ENCODE peak calls at places on chromosomes 7 and 10, in five cellular contexts. F is neural crest cell, I is cardiac fibroblast, J is RWPE1, X is AG09309. H is an unnamed sample.

GRCh38 chr7:70322786-70323185 is 724.5 kb downstream of the AUTS2 start:
- DNase-seq in X (no peak), J (no peak), F (no peak), I (no peak), H (no peak)

GRCh38 chr7:123871998-123872867 is 27.3 kb downstream of the HYAL4 start:
- DNase-seq in F (peak), X (peak), J (peak), I (peak), H (peak)

GRCh38 chr10:72259491-72260214 is 14.1 kb upstream of the DDIT4 start:
- DNase-seq in F (no peak), I (peak), J (no peak), X (no peak), H (peak)

GRCh38 chr10:13056461-13057077 is 43.4 kb upstream of the OPTN start:
- DNase-seq in X (no peak), J (peak), I (peak), F (no peak), H (no peak)

GRCh38 chr10:22959292-22959691 is 31.4 kb downstream of the ARMC3 start:
- DNase-seq in J (no peak), F (no peak), I (no peak), X (no peak), H (no peak)

GRCh38 chr7:74104702-74105101 is 21.1 kb downstream of the LIMK1 start:
- DNase-seq in F (no peak), I (no peak), X (no peak), J (peak), H (no peak)

GRCh38 chr7:157980774-157981173 is 606.8 kb downstream of the PTPRN2 start:
- DNase-seq in X (no peak), I (no peak), F (no peak), J (no peak), H (no peak)

GRCh38 chr10:14371616-14372015 is 40.9 kb upstream of the FRMD4A start:
- DNase-seq in I (no peak), X (no peak), J (no peak), F (no peak), H (no peak)

GRCh38 chr10:86821600-86821999 is 65.2 kb downstream of the BMPR1A start:
- DNase-seq in I (peak), X (no peak), J (no peak), F (no peak), H (no peak)

GRCh38 chr7:108723343-108723957 is 153.8 kb downstream of the DNAJB9 start:
- DNase-seq in X (no peak), J (no peak), F (peak), I (no peak), H (no peak)

GRCh38 chr7:9498303-9498702 is 1064.9 kb downstream of the NXPH1 start:
- DNase-seq in F (no peak), I (no peak), J (no peak), X (no peak), H (no peak)

GRCh38 chr10:359762-360161 is 224.5 kb downstream of the ZMYND11 start:
- DNase-seq in I (no peak), F (no peak), X (no peak), J (no peak), H (no peak)

GRCh38 chr10:71244638-71245419 is 32.5 kb downstream of the UNC5B start:
- DNase-seq in X (peak), I (peak), F (no peak), J (peak), H (peak)

GRCh38 chr10:114749014-114749413 is 72.6 kb upstream of the FHIP2A start:
- DNase-seq in J (no peak), F (no peak), X (no peak), I (peak), H (no peak)

GRCh38 chr7:81487512-81487911 is 282.3 kb downstream of the HGF start:
- DNase-seq in J (no peak), X (no peak), I (no peak), F (no peak), H (no peak)

GRCh38 chr10:122519144-122519543 is 41.4 kb upstream of the DMBT1 start:
- DNase-seq in F (no peak), I (no peak), X (no peak), J (no peak), H (no peak)

GRCh38 chr10:17785276-17785935 is 23.7 kb upstream of the MRC1 start:
- DNase-seq in I (no peak), J (no peak), X (no peak), F (no peak), H (no peak)

GRCh38 chr10:83212632-83213349 is 926.5 kb upstream of the GHITM start:
- DNase-seq in J (no peak), I (peak), F (no peak), X (peak), H (no peak)

GRCh38 chr10:18368681-18369080 is 228.5 kb downstream of the CACNB2 start:
- DNase-seq in I (peak), J (peak), F (no peak), X (no peak), H (no peak)

GRCh38 chr7:105118612-105119600 is 104.9 kb downstream of the KMT2E start:
- DNase-seq in F (no peak), X (no peak), I (no peak), J (no peak), H (no peak)

GRCh38 chr10:63587191-63587590 is 66.0 kb downstream of the REEP3 start:
- DNase-seq in J (no peak), X (no peak), F (no peak), I (no peak), H (no peak)

GRCh38 chr7:158008267-158008666 is 579.4 kb downstream of the PTPRN2 start:
- DNase-seq in F (no peak), X (no peak), J (no peak), I (no peak), H (no peak)

GRCh38 chr10:122062831-122063674 is 74.1 kb downstream of the TACC2 start:
- DNase-seq in F (no peak), J (peak), X (peak), I (peak), H (peak)

GRCh38 chr10:126997801-126998590 is 92.8 kb downstream of the DOCK1 start:
- DNase-seq in F (no peak), J (no peak), X (no peak), I (no peak), H (no peak)

GRCh38 chr7:79953130-79953529 is 181.5 kb upstream of the GNAI1 start:
- DNase-seq in I (no peak), X (no peak), J (no peak), F (no peak), H (no peak)

GRCh38 chr7:148886844-148887243 is 2.8 kb upstream of the EZH2 start:
- DNase-seq in X (no peak), J (no peak), F (no peak), I (no peak), H (no peak)

GRCh38 chr10:62374862-62375710 is 917 bp downstream of the ZNF365 start:
- DNase-seq in J (peak), X (no peak), F (no peak), I (no peak), H (no peak)

GRCh38 chr10:121990015-121990677 is 1.2 kb downstream of the TACC2 start:
- DNase-seq in J (no peak), I (no peak), X (no peak), F (no peak), H (no peak)

GRCh38 chr7:111091623-111092370 is 870 bp downstream of the LRRN3 start:
- DNase-seq in J (no peak), F (no peak), I (no peak), X (no peak), H (no peak)

GRCh38 chr7:82677493-82677892 is 233.9 kb upstream of the CACNA2D1 start:
- DNase-seq in I (no peak), J (no peak), F (no peak), X (no peak), H (no peak)

GRCh38 chr10:131733596-131733995 is 167.2 kb upstream of the PPP2R2D start:
- DNase-seq in I (no peak), J (no peak), F (no peak), X (no peak), H (no peak)

GRCh38 chr7:91031757-91032156 is 232.5 kb upstream of the FZD1 start:
- DNase-seq in I (no peak), J (no peak), X (no peak), F (no peak), H (no peak)
- TF ChIP-seq CTCF in I (no peak), J (no peak), X (no peak), F (no peak), H (no peak)

DNA sequence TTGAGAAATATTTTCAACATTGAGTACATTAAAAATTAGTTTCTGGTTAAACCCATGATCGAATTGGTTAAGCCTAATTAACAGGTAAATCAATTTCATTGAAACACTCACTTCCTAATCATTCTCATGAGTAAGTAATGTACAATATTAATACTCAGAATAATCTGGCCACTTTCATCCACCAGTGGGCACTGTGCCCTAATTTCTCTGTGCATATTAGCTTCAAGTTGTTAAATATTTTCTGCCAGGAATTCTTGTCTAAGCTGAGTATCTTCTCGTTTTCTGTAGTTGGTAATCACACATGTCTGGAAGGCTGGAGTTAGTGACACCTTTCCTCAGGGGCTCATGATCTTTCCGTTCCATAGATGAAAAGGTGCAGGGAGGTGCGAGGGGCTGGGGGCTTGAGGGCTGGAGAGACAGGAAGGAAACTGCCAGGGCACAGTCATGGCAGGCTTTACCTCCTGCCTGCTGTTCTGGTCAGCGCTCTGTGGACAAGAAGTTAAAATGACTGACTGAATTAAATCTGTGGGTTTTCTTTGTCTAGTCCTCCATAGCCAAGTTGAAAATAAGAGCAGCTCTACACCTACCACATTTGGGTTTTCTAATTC is 71.9 kb downstream of the WIPF3 start:
- DNase-seq in J (peak), I (peak), F (no peak), X (peak), H (no peak)
- TF ChIP-seq CTCF in J (peak), I (peak), F (peak), X (peak), H (peak)

GRCh38 chr10:60467202-60467546 is 77.5 kb upstream of the ANK3 start:
- DNase-seq in J (no peak), I (no peak), F (no peak), X (no peak), H (no peak)

GRCh38 chr10:60463726-60464125 is 74.1 kb upstream of the ANK3 start:
- DNase-seq in X (no peak), J (no peak), F (no peak), I (peak), H (no peak)

GRCh38 chr10:60465801-60466200 is 76.1 kb upstream of the ANK3 start:
- DNase-seq in F (no peak), X (no peak), J (no peak), I (peak), H (no peak)

GRCh38 chr10:60464659-60465058 is 75.0 kb upstream of the ANK3 start:
- DNase-seq in F (no peak), J (no peak), X (no peak), I (no peak), H (no peak)

GRCh38 chr10:60466267-60467201 is 76.9 kb upstream of the ANK3 start:
- DNase-seq in J (no peak), X (no peak), I (no peak), F (no peak), H (no peak)
- TF ChIP-seq CTCF in J (no peak), X (peak), I (peak), F (peak), H (no peak)

GRCh38 chr10:110321869-110322620 is 17.3 kb upstream of the SMNDC1 start:
- DNase-seq in X (no peak), I (no peak), J (no peak), F (no peak), H (no peak)

GRCh38 chr10:110324201-110324804 is 19.6 kb upstream of the SMNDC1 start:
- DNase-seq in F (no peak), I (no peak), J (no peak), X (no peak), H (no peak)

GRCh38 chr10:110326351-110327032 is 21.8 kb upstream of the SMNDC1 start:
- DNase-seq in I (peak), F (no peak), X (no peak), J (no peak), H (peak)

GRCh38 chr10:110324805-110325280 is 20.1 kb upstream of the SMNDC1 start:
- DNase-seq in X (no peak), I (no peak), J (no peak), F (no peak), H (no peak)

DNA sequence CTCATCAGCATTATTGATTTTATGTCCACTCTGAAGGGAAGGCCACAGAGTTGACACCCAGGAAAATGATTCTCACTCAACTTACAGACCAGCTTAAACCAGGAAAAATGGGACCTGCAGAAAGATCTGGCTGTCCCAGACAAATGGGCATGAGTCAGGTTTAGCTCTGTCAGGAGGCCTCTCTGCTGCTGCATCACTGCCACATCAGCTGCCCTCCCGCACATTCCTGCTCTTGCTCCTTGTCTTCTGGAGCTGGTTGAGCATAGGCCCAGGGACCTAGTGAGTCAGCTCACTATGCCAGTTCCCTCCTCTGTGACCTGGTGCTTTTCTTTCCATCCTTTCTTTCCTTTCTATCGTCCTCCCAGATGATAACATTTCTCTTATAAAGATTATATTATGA is 18.8 kb upstream of the SMNDC1 start:
- DNase-seq in X (peak), I (peak), J (peak), F (no peak), H (peak)
- TF ChIP-seq CTCF in X (no peak), I (no peak), J (no peak), F (no peak), H (no peak)